ENCODE peak calls at places on chromosomes 4 and X, in nine cellular contexts. One of them, this sample, is unnamed.

GRCh38 chr4:91471280-91471679 is 832.5 kb upstream of the GRID2 start:
- DNase-seq in uterus: no peak
- DNase-seq in astrocyte of the spinal cord: no peak
- DNase-seq in left lung: no peak
- DNase-seq in HFF-Myc: no peak
- DNase-seq in AG09309: no peak
- DNase-seq in CD4-positive, CD25-positive, alpha-beta regulatory T cell: no peak
- DNase-seq in fibroblast of lung: no peak
- DNase-seq in foreskin fibroblast: no peak
- DNase-seq in this sample: no peak

GRCh38 chrX:11190745-11191510 is 79.8 kb downstream of the HCCS start:
- DNase-seq in CD4-positive, CD25-positive, alpha-beta regulatory T cell: no peak
- DNase-seq in astrocyte of the spinal cord: no peak
- DNase-seq in uterus: no peak
- DNase-seq in AG09309: no peak
- DNase-seq in foreskin fibroblast: no peak
- DNase-seq in fibroblast of lung: no peak
- DNase-seq in left lung: no peak
- DNase-seq in HFF-Myc: no peak
- DNase-seq in this sample: peak

GRCh38 chrX:40244980-40245379 is 147.2 kb upstream of the BCOR start:
- DNase-seq in uterus: no peak
- DNase-seq in CD4-positive, CD25-positive, alpha-beta regulatory T cell: no peak
- DNase-seq in astrocyte of the spinal cord: no peak
- DNase-seq in left lung: no peak
- DNase-seq in AG09309: no peak
- DNase-seq in fibroblast of lung: peak
- DNase-seq in HFF-Myc: no peak
- DNase-seq in foreskin fibroblast: peak
- DNase-seq in this sample: no peak

GRCh38 chr4:76950052-76950845 is 697 bp downstream of the SEPTIN11 start:
- DNase-seq in left lung: peak
- DNase-seq in HFF-Myc: no peak
- DNase-seq in CD4-positive, CD25-positive, alpha-beta regulatory T cell: peak
- DNase-seq in astrocyte of the spinal cord: no peak
- DNase-seq in fibroblast of lung: peak
- DNase-seq in foreskin fibroblast: peak
- DNase-seq in AG09309: no peak
- DNase-seq in uterus: peak
- DNase-seq in this sample: peak

GRCh38 chr4:288891-289290 is 16.4 kb downstream of the ZNF732 start:
- DNase-seq in HFF-Myc: no peak
- DNase-seq in left lung: no peak
- DNase-seq in uterus: no peak
- DNase-seq in AG09309: no peak
- DNase-seq in astrocyte of the spinal cord: no peak
- DNase-seq in CD4-positive, CD25-positive, alpha-beta regulatory T cell: no peak
- DNase-seq in foreskin fibroblast: peak
- DNase-seq in fibroblast of lung: peak
- DNase-seq in this sample: peak

GRCh38 chr4:24753519-24753918 is 41.9 kb upstream of the SOD3 start:
- DNase-seq in HFF-Myc: no peak
- DNase-seq in foreskin fibroblast: peak
- DNase-seq in astrocyte of the spinal cord: no peak
- DNase-seq in uterus: no peak
- DNase-seq in left lung: no peak
- DNase-seq in fibroblast of lung: no peak
- DNase-seq in AG09309: no peak
- DNase-seq in CD4-positive, CD25-positive, alpha-beta regulatory T cell: no peak
- DNase-seq in this sample: peak

GRCh38 chr4:47031713-47032404 is 492 bp downstream of the GABRB1 start:
- DNase-seq in HFF-Myc: no peak
- DNase-seq in CD4-positive, CD25-positive, alpha-beta regulatory T cell: no peak
- DNase-seq in fibroblast of lung: no peak
- DNase-seq in uterus: no peak
- DNase-seq in left lung: no peak
- DNase-seq in astrocyte of the spinal cord: no peak
- DNase-seq in foreskin fibroblast: peak
- DNase-seq in AG09309: no peak
- DNase-seq in this sample: peak

GRCh38 chrX:74179499-74179898 is 124.5 kb upstream of the ZCCHC13 start:
- DNase-seq in AG09309: no peak
- DNase-seq in uterus: no peak
- DNase-seq in CD4-positive, CD25-positive, alpha-beta regulatory T cell: no peak
- DNase-seq in astrocyte of the spinal cord: no peak
- DNase-seq in foreskin fibroblast: no peak
- DNase-seq in HFF-Myc: no peak
- DNase-seq in fibroblast of lung: no peak
- DNase-seq in left lung: no peak
- DNase-seq in this sample: no peak

DNA sequence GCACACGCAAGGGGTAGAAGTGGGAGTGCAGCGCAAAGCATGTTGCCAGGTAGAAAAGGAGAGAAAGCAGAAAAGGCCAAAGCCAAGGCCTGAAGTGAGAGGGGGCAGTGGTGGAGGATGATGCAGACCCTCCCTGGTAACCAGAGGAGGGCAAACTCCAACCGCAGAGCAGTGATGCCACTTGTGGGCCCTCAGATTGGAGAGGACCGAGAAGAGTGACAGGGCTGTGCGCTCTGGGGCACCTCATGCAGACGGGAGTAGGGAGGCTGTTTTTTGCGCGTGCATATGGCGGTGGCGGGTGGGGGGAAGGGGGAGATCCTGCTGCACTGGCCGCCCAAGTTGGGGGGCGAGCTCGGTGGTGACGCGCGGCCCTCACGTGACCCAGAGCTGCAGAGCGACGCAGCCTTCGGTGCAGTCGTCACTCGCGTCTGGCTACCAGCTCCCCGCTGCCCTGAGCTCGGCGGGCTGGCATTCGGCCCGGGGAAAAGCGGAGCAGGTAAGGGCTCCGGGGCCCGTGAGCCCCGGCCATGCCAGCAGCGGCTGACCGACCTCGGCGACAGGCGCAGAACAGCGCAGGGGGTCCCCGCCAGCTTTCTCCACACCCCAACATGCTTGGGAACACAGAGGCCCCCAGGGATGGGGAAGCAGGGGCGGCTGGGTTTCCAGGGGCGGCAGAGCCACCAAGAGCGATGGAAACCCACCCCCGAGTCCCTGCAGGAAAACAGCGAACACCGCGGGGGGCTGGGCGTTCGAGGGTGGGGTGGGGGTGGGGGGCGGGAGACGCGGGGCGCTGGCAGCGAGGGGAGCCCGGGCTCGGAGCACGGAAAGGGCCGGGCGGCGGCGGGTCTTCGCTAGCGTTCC is at the start of gene BEX3:
- DNase-seq in uterus: peak
- DNase-seq in foreskin fibroblast: peak
- DNase-seq in AG09309: no peak
- DNase-seq in astrocyte of the spinal cord: peak
- DNase-seq in HFF-Myc: no peak
- DNase-seq in CD4-positive, CD25-positive, alpha-beta regulatory T cell: peak
- DNase-seq in left lung: peak
- DNase-seq in fibroblast of lung: peak
- DNase-seq in this sample: peak
- H3K4me3 ChIP-seq in uterus: peak
- H3K4me3 ChIP-seq in foreskin fibroblast: peak
- H3K4me3 ChIP-seq in AG09309: peak
- H3K4me3 ChIP-seq in astrocyte of the spinal cord: peak
- H3K4me3 ChIP-seq in HFF-Myc: peak
- H3K4me3 ChIP-seq in CD4-positive, CD25-positive, alpha-beta regulatory T cell: peak
- H3K4me3 ChIP-seq in left lung: peak
- H3K4me3 ChIP-seq in fibroblast of lung: peak
- H3K4me3 ChIP-seq in this sample: peak

DNA sequence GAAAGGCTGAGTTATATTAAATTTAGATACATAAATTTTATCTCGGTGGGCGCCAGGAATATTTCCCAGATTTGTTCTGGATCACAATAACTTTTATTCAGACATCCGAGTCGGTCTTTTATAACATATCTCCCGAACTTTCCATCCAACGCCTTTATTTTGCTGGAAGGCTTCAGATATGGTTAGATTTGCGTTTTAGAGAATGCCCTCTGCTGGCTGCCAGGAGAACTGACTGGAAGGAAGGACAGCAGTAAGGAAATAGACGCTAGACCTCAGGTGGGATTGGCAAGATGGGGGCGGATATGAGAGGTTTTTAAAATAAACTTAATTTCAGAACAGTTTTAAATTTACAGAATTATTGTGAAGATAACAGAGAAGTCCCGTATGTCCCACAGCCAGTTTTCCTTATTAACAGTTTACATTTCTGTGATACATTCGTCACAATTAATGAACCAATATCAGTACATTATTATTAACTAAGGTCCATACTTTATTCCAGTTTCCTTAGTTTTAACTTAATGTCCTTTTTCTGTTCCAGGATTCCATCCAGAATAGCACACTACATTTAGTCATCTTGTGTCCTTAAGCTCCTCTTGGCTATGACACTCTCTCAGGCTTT is 4.6 kb upstream of the KANTR start:
- DNase-seq in uterus: peak
- DNase-seq in AG09309: peak
- DNase-seq in HFF-Myc: no peak
- DNase-seq in foreskin fibroblast: peak
- DNase-seq in CD4-positive, CD25-positive, alpha-beta regulatory T cell: no peak
- DNase-seq in left lung: no peak
- DNase-seq in astrocyte of the spinal cord: peak
- DNase-seq in fibroblast of lung: peak
- DNase-seq in this sample: peak
- H3K4me3 ChIP-seq in uterus: peak
- H3K4me3 ChIP-seq in AG09309: no peak
- H3K4me3 ChIP-seq in HFF-Myc: peak
- H3K4me3 ChIP-seq in foreskin fibroblast: peak
- H3K4me3 ChIP-seq in CD4-positive, CD25-positive, alpha-beta regulatory T cell: peak
- H3K4me3 ChIP-seq in left lung: peak
- H3K4me3 ChIP-seq in astrocyte of the spinal cord: peak
- H3K4me3 ChIP-seq in fibroblast of lung: peak
- H3K4me3 ChIP-seq in this sample: peak

DNA sequence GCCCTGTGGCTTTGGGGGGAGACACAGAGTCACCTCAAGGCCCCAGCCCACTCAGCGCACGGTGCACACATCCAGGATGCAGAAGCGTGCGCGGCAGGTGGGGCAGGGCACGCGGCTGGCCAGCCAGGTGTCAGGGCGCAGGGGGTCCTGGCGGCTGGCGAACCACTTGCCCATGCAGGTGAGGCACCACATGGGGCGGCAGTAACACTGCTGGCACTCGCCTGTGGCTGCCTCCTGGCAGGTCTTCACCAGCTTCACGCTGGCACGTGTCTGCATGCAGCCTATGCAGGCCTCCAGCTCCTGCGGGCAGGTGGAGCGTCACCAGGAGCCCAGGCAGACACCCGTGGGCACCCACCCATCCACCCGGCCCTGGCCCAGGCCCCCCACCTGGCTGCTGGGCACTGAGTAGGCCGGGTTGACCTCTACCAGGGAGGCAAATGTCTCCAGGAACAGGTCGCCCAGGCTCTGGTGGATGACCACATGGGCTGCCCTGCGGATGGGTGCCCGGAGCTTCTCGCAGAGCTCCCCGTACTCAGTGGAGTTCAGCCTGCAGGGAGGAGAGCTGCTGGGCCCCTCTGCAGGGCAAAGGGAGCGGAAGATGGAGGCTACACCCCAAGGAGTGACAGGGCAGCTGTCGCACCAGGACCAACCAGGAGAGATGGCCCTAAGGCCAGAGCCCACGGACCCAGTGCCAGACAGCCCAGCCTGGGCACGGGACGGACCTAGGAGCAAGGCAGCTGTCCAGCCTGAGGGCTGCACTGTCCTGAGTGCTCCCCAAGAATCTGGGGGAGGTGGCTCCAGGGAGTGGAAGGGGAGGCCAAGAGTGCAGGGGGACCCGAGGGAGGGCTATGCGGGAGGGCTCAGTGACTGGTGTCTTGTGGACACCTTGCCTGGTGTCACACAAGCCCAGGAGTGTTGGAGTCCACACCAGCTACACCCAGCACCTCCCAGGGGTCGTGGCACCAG is 3.7 kb downstream of the TMEM129 start:
- DNase-seq in fibroblast of lung: no peak
- DNase-seq in HFF-Myc: no peak
- DNase-seq in uterus: no peak
- DNase-seq in left lung: no peak
- DNase-seq in AG09309: no peak
- DNase-seq in astrocyte of the spinal cord: no peak
- DNase-seq in CD4-positive, CD25-positive, alpha-beta regulatory T cell: no peak
- DNase-seq in foreskin fibroblast: no peak
- DNase-seq in this sample: no peak
- H3K4me3 ChIP-seq in fibroblast of lung: no peak
- H3K4me3 ChIP-seq in HFF-Myc: no peak
- H3K4me3 ChIP-seq in uterus: no peak
- H3K4me3 ChIP-seq in left lung: no peak
- H3K4me3 ChIP-seq in AG09309: no peak
- H3K4me3 ChIP-seq in astrocyte of the spinal cord: no peak
- H3K4me3 ChIP-seq in CD4-positive, CD25-positive, alpha-beta regulatory T cell: no peak
- H3K4me3 ChIP-seq in foreskin fibroblast: no peak
- H3K4me3 ChIP-seq in this sample: no peak

GRCh38 chrX:136780738-136781137 is at the start of gene ARHGEF6:
- DNase-seq in fibroblast of lung: peak
- DNase-seq in uterus: no peak
- DNase-seq in left lung: no peak
- DNase-seq in HFF-Myc: no peak
- DNase-seq in foreskin fibroblast: peak
- DNase-seq in AG09309: no peak
- DNase-seq in astrocyte of the spinal cord: no peak
- DNase-seq in CD4-positive, CD25-positive, alpha-beta regulatory T cell: no peak
- DNase-seq in this sample: no peak

GRCh38 chrX:136778914-136779313 is 1.8 kb downstream of the ARHGEF6 start:
- DNase-seq in CD4-positive, CD25-positive, alpha-beta regulatory T cell: no peak
- DNase-seq in left lung: no peak
- DNase-seq in astrocyte of the spinal cord: no peak
- DNase-seq in uterus: no peak
- DNase-seq in AG09309: no peak
- DNase-seq in HFF-Myc: no peak
- DNase-seq in foreskin fibroblast: no peak
- DNase-seq in fibroblast of lung: no peak
- DNase-seq in this sample: no peak

GRCh38 chrX:136778020-136778419 is 2.7 kb downstream of the ARHGEF6 start:
- DNase-seq in astrocyte of the spinal cord: no peak
- DNase-seq in fibroblast of lung: no peak
- DNase-seq in CD4-positive, CD25-positive, alpha-beta regulatory T cell: no peak
- DNase-seq in HFF-Myc: no peak
- DNase-seq in uterus: no peak
- DNase-seq in left lung: no peak
- DNase-seq in foreskin fibroblast: no peak
- DNase-seq in AG09309: no peak
- DNase-seq in this sample: no peak

GRCh38 chrX:136780241-136780640 is 491 bp downstream of the ARHGEF6 start:
- DNase-seq in astrocyte of the spinal cord: no peak
- DNase-seq in uterus: no peak
- DNase-seq in left lung: no peak
- DNase-seq in AG09309: no peak
- DNase-seq in HFF-Myc: no peak
- DNase-seq in foreskin fibroblast: no peak
- DNase-seq in CD4-positive, CD25-positive, alpha-beta regulatory T cell: no peak
- DNase-seq in fibroblast of lung: no peak
- DNase-seq in this sample: no peak

DNA sequence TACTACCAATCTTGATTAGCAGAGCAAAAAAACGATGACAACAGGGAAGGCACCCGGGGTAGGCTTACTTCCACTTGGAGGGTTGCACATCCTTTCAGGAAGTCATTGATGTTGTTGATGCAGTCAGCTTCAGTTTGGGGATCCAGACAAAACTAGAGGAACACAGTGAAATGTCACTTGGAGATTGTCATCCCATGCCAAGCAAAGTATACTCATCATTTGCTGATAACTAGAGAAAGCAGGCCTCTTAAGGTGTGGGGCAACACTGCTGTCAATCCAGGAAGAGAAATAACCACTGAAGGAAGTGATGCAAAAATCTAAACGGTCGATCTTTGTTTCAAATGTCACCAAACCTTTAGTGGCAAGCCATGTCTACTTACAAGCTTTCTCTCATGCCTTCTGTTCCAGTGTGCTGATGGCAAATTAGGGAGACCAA is 1.4 kb downstream of the ARHGEF6 start:
- DNase-seq in HFF-Myc: no peak
- DNase-seq in left lung: no peak
- DNase-seq in foreskin fibroblast: peak
- DNase-seq in uterus: no peak
- DNase-seq in CD4-positive, CD25-positive, alpha-beta regulatory T cell: no peak
- DNase-seq in AG09309: no peak
- DNase-seq in astrocyte of the spinal cord: no peak
- DNase-seq in fibroblast of lung: no peak
- DNase-seq in this sample: no peak
- H3K4me3 ChIP-seq in HFF-Myc: peak
- H3K4me3 ChIP-seq in left lung: no peak
- H3K4me3 ChIP-seq in foreskin fibroblast: no peak
- H3K4me3 ChIP-seq in uterus: peak
- H3K4me3 ChIP-seq in CD4-positive, CD25-positive, alpha-beta regulatory T cell: peak
- H3K4me3 ChIP-seq in AG09309: no peak
- H3K4me3 ChIP-seq in astrocyte of the spinal cord: no peak
- H3K4me3 ChIP-seq in fibroblast of lung: peak
- H3K4me3 ChIP-seq in this sample: no peak